ENCODE peak calls at places on chromosomes 1 and 21, in seven cellular contexts. E is Peyer's patch, B is K562, G is HFF-Myc, X is GM23338, J is kidney epithelial cell, U is Panc1. O is an unnamed sample.

GRCh38 chr1:87052986-87053385 is 138.6 kb downstream of the HS2ST1 start:
- DNase-seq in B (no peak), G (no peak), U (no peak), J (no peak), X (no peak), E (no peak), O (no peak)

GRCh38 chr21:36347278-36347961 is 27.4 kb downstream of the MORC3 start:
- DNase-seq in X (no peak), U (no peak), G (no peak), B (no peak), E (no peak), J (no peak), O (peak; percentile 29)

GRCh38 chr1:203426870-203427269 is 48.7 kb upstream of the PRELP start:
- DNase-seq in X (no peak), E (peak; percentile 71), U (no peak), J (no peak), B (no peak), G (no peak), O (no peak)

GRCh38 chr21:36729301-36729970 is 30.5 kb downstream of the SIM2 start:
- DNase-seq in B (no peak), E (no peak), X (no peak), G (no peak), J (no peak), U (no peak), O (no peak)

GRCh38 chr1:179761296-179761695 is 18.2 kb downstream of the FAM163A start:
- DNase-seq in G (no peak), B (no peak), U (no peak), J (no peak), E (no peak), X (no peak), O (no peak)

GRCh38 chr1:47755368-47755990 is 241.7 kb downstream of the TRABD2B start:
- DNase-seq in B (peak; percentile 83), E (peak; percentile 71), X (peak; percentile 83), G (no peak), U (peak; percentile 20), J (no peak), O (peak; percentile 11)

GRCh38 chr1:206506803-206507394 is 432 bp upstream of the RASSF5 start:
- DNase-seq in J (no peak), G (no peak), U (no peak), E (peak; percentile 59), B (no peak), X (peak; percentile 49), O (no peak)

GRCh38 chr1:17658837-17659236 is 96.3 kb upstream of the ACTL8 start:
- DNase-seq in E (no peak), B (no peak), X (no peak), J (no peak), G (no peak), U (no peak), O (no peak)

GRCh38 chr1:67162954-67163353 is 3.3 kb upstream of the IL23R start:
- DNase-seq in G (peak; percentile 10), U (peak; percentile 74), B (no peak), E (no peak), J (peak; percentile 72), X (no peak), O (peak; percentile 51)

GRCh38 chr1:200245492-200245891 is 164.3 kb downstream of the ZNF281 start:
- DNase-seq in X (no peak), U (no peak), G (no peak), E (no peak), B (peak; percentile 36), J (no peak), O (peak; percentile 54)

GRCh38 chr1:150259758-150260669 is 2.4 kb downstream of the CA14 start:
- DNase-seq in B (no peak), J (no peak), U (no peak), E (peak; percentile 59), X (peak; percentile 97), G (no peak), O (no peak)

GRCh38 chr1:27520651-27521050 is 30.7 kb upstream of the WASF2 start:
- DNase-seq in G (no peak), U (no peak), E (peak; percentile 72), X (no peak), J (no peak), B (no peak), O (no peak)

GRCh38 chr1:87044840-87045239 is 130.4 kb downstream of the HS2ST1 start:
- DNase-seq in B (no peak), X (no peak), U (no peak), J (no peak), G (no peak), E (no peak), O (no peak)

GRCh38 chr21:46667191-46667734 is 31.8 kb downstream of the PRMT2 start:
- DNase-seq in J (no peak), G (no peak), B (no peak), E (no peak), U (no peak), X (peak; percentile 70), O (peak; percentile 17)

GRCh38 chr1:244964112-244964971 is 100.0 kb upstream of the HNRNPU start:
- DNase-seq in U (no peak), G (peak; percentile 59), J (no peak), X (peak; percentile 47), B (no peak), E (no peak), O (peak; percentile 58)

GRCh38 chr1:170742600-170742999 is 78.7 kb downstream of the PRRX1 start:
- DNase-seq in G (no peak), X (no peak), E (no peak), J (no peak), B (no peak), U (no peak), O (no peak)

GRCh38 chr1:33228935-33229487 is 27.3 kb upstream of the ZNF362 start:
- DNase-seq in G (peak; percentile 55), B (no peak), X (no peak), U (no peak), E (no peak), J (no peak), O (peak; percentile 93)

GRCh38 chr21:41321211-41321907 is 4.8 kb downstream of the FAM3B start:
- DNase-seq in G (no peak), J (no peak), U (no peak), B (no peak), X (no peak), E (no peak), O (no peak)

GRCh38 chr1:164361927-164362326 is 197.1 kb upstream of the PBX1 start:
- DNase-seq in G (no peak), J (no peak), U (no peak), X (no peak), B (no peak), E (no peak), O (no peak)

GRCh38 chr1:8347635-8348034 is 29.7 kb downstream of the SLC45A1 start:
- DNase-seq in G (no peak), B (no peak), J (no peak), E (no peak), X (no peak), U (no peak), O (no peak)

GRCh38 chr1:183945432-183946308 is 91.9 kb downstream of the COLGALT2 start:
- DNase-seq in E (no peak), G (no peak), U (no peak), X (peak; percentile 92), J (no peak), B (no peak), O (no peak)

GRCh38 chr21:40759061-40759460 is 87.9 kb downstream of the DSCAM start:
- DNase-seq in B (no peak), X (no peak), G (no peak), U (no peak), E (no peak), J (no peak), O (no peak)

GRCh38 chr1:36829066-36829465 is 205.2 kb downstream of the GRIK3 start:
- DNase-seq in J (no peak), X (no peak), G (no peak), B (no peak), E (no peak), U (no peak), O (peak; percentile 17)

GRCh38 chr1:53458634-53459033 is 565 bp upstream of the DMRTB1 start:
- DNase-seq in X (no peak), E (no peak), B (no peak), G (no peak), J (no peak), U (no peak), O (no peak)

GRCh38 chr1:204103121-204103741 is 30.3 kb downstream of the SOX13 start:
- DNase-seq in J (no peak), B (no peak), G (no peak), X (no peak), E (no peak), U (no peak), O (no peak)

GRCh38 chr1:62849031-62849430 is 65.1 kb downstream of the ATG4C start:
- DNase-seq in J (no peak), G (no peak), X (peak; percentile 54), E (no peak), U (no peak), B (no peak), O (no peak)

GRCh38 chr1:199122532-199123311 is 483.9 kb downstream of the PTPRC start:
- DNase-seq in X (no peak), G (no peak), J (peak; percentile 44), U (no peak), E (no peak), B (no peak), O (peak; percentile 63)

GRCh38 chr21:37557261-37557950 is 190.8 kb downstream of the DYRK1A start:
- DNase-seq in U (no peak), B (no peak), J (peak; percentile 38), X (no peak), E (no peak), G (no peak), O (no peak)

GRCh38 chr21:39850333-39850732 is 16.9 kb upstream of the PCP4 start:
- DNase-seq in U (no peak), G (no peak), X (no peak), E (no peak), J (no peak), B (no peak), O (no peak)

GRCh38 chr1:185864889-185865288 is 130.7 kb downstream of the HMCN1 start:
- DNase-seq in X (no peak), E (no peak), U (peak; percentile 22), G (no peak), B (no peak), J (peak; percentile 82), O (peak; percentile 99)

GRCh38 chr1:192866224-192866868 is 57.5 kb downstream of the RGS2 start:
- DNase-seq in B (no peak), G (no peak), E (no peak), U (no peak), X (no peak), J (no peak), O (no peak)
- H3K4me3 ChIP-seq in B (no peak overlapping the region), G (no peak overlapping the region), E (no peak overlapping the region), U (no peak overlapping the region), X (no peak overlapping the region), J (no peak overlapping the region), O (no peak overlapping the region)

GRCh38 chr1:161119379-161120061 is 1.6 kb downstream of the NIT1 start:
- DNase-seq in U (no peak), E (peak; percentile 70), G (no peak), J (no peak), B (peak; percentile 72), X (peak; percentile 90), O (peak; percentile 86)
- TF ChIP-seq CTCF in U (peak; percentile 72), E (no peak), G (peak; percentile 19), J (peak; percentile 42), B (peak; percentile 73), X (peak; percentile 44), O (peak; percentile 52)

GRCh38 chr21:42460391-42461184 is 35.4 kb downstream of the RSPH1 start:
- DNase-seq in B (no peak), G (no peak), U (no peak), J (no peak), E (peak; percentile 60), X (peak; percentile 49), O (no peak)
- H3K4me3 ChIP-seq in B (no peak overlapping the region), G (no peak overlapping the region), U (no peak overlapping the region), J (no peak overlapping the region), E (no peak overlapping the region), X (no peak overlapping the region), O (no peak overlapping the region)

GRCh38 chr1:99648107-99648506 is 2.2 kb downstream of the PALMD start:
- DNase-seq in B (peak; percentile 14), X (no peak), E (no peak), U (no peak), J (no peak), G (no peak), O (no peak)
- TF ChIP-seq CTCF in B (peak; percentile 66), X (peak; percentile 39), E (no peak), U (peak; percentile 30), J (peak; percentile 29), G (no peak), O (peak; percentile 13)